ENCODE peak calls at places on chromosomes 12 and 14, in four cellular contexts. One of them, this sample, is unnamed.

GRCh38 chr12:47238665-47239064 is 158.9 kb upstream of the AMIGO2 start:
- DNase-seq in ovary: no peak
- DNase-seq in thyroid gland: no peak
- DNase-seq in A549: no peak
- DNase-seq in this sample: no peak

GRCh38 chr12:2902287-2902880 is 11.7 kb downstream of the TULP3 start:
- DNase-seq in A549: no peak
- DNase-seq in ovary: peak
- DNase-seq in thyroid gland: peak
- DNase-seq in this sample: peak

GRCh38 chr12:122944588-122944987 is 21.7 kb downstream of the ABCB9 start:
- DNase-seq in A549: peak
- DNase-seq in ovary: no peak
- DNase-seq in thyroid gland: no peak
- DNase-seq in this sample: peak

GRCh38 chr12:106380954-106381353 is 23.4 kb downstream of the POLR3B start:
- DNase-seq in thyroid gland: no peak
- DNase-seq in ovary: no peak
- DNase-seq in A549: no peak
- DNase-seq in this sample: no peak

GRCh38 chr12:14883663-14884062 is 2.0 kb downstream of the MGP start:
- DNase-seq in A549: no peak
- DNase-seq in ovary: no peak
- DNase-seq in thyroid gland: no peak
- DNase-seq in this sample: no peak

GRCh38 chr14:58722433-58722832 is 84.7 kb downstream of the DACT1 start:
- DNase-seq in ovary: no peak
- DNase-seq in A549: no peak
- DNase-seq in thyroid gland: no peak
- DNase-seq in this sample: no peak

GRCh38 chr12:48925218-48925871 is at the start of gene FKBP11:
- DNase-seq in thyroid gland: peak
- DNase-seq in ovary: peak
- DNase-seq in A549: peak
- DNase-seq in this sample: peak

GRCh38 chr12:26298785-26299621 is 103.6 kb downstream of the SSPN start:
- DNase-seq in A549: peak
- DNase-seq in ovary: no peak
- DNase-seq in thyroid gland: no peak
- DNase-seq in this sample: no peak

GRCh38 chr12:116150452-116150851 is 127.0 kb downstream of the MED13L start:
- DNase-seq in A549: no peak
- DNase-seq in ovary: no peak
- DNase-seq in thyroid gland: no peak
- DNase-seq in this sample: no peak

GRCh38 chr12:128269108-128269713 is 2.2 kb downstream of the TMEM132C start:
- DNase-seq in A549: no peak
- DNase-seq in ovary: peak
- DNase-seq in thyroid gland: no peak
- DNase-seq in this sample: no peak

GRCh38 chr14:104263671-104264358 is 125.4 kb downstream of the KIF26A start:
- DNase-seq in thyroid gland: no peak
- DNase-seq in A549: no peak
- DNase-seq in ovary: no peak
- DNase-seq in this sample: peak

GRCh38 chr12:115132145-115132544 is 448.2 kb upstream of the TBX3 start:
- DNase-seq in A549: no peak
- DNase-seq in thyroid gland: no peak
- DNase-seq in ovary: no peak
- DNase-seq in this sample: no peak

GRCh38 chr14:92848941-92849340 is 54.8 kb downstream of the GOLGA5 start:
- DNase-seq in A549: no peak
- DNase-seq in thyroid gland: no peak
- DNase-seq in ovary: no peak
- DNase-seq in this sample: no peak

GRCh38 chr14:79011920-79012204 is 841.7 kb downstream of the NRXN3 start:
- DNase-seq in thyroid gland: no peak
- DNase-seq in A549: no peak
- DNase-seq in ovary: no peak
- DNase-seq in this sample: no peak

GRCh38 chr12:27996761-27997160 is 24.2 kb upstream of the PTHLH start:
- DNase-seq in thyroid gland: no peak
- DNase-seq in ovary: no peak
- DNase-seq in A549: no peak
- DNase-seq in this sample: no peak

GRCh38 chr14:22558221-22558913 is 30.7 kb downstream of the DAD1 start:
- DNase-seq in ovary: no peak
- DNase-seq in thyroid gland: no peak
- DNase-seq in A549: no peak
- DNase-seq in this sample: no peak

GRCh38 chr14:61643546-61643945 is 51.8 kb upstream of the HIF1A start:
- DNase-seq in ovary: no peak
- DNase-seq in thyroid gland: no peak
- DNase-seq in A549: no peak
- DNase-seq in this sample: no peak

GRCh38 chr14:85534435-85534834 is 4.5 kb downstream of the FLRT2 start:
- DNase-seq in thyroid gland: peak
- DNase-seq in ovary: peak
- DNase-seq in A549: no peak
- DNase-seq in this sample: no peak

GRCh38 chr12:19771858-19772257 is 332.6 kb downstream of the AEBP2 start:
- DNase-seq in A549: no peak
- DNase-seq in thyroid gland: no peak
- DNase-seq in ovary: no peak
- DNase-seq in this sample: no peak

GRCh38 chr12:122356192-122356635 is 66.3 kb downstream of the CLIP1 start:
- DNase-seq in thyroid gland: peak
- DNase-seq in A549: peak
- DNase-seq in ovary: peak
- DNase-seq in this sample: peak

GRCh38 chr14:77071938-77072388 is 26.1 kb upstream of the CIPC start:
- DNase-seq in thyroid gland: no peak
- DNase-seq in ovary: no peak
- DNase-seq in A549: no peak
- DNase-seq in this sample: no peak

GRCh38 chr12:34604631-34605509 is 582.6 kb downstream of the ALG10 start:
- DNase-seq in A549: no peak
- DNase-seq in thyroid gland: no peak
- DNase-seq in ovary: no peak
- DNase-seq in this sample: no peak

GRCh38 chr12:29024117-29024516 is 125.0 kb upstream of the FAR2 start:
- DNase-seq in ovary: no peak
- DNase-seq in A549: no peak
- DNase-seq in thyroid gland: no peak
- DNase-seq in this sample: no peak

GRCh38 chr12:66902020-66902419 is 223.1 kb upstream of the GRIP1 start:
- DNase-seq in thyroid gland: no peak
- DNase-seq in ovary: no peak
- DNase-seq in A549: no peak
- DNase-seq in this sample: no peak

GRCh38 chr12:120290541-120291312 is 976 bp downstream of the RNU4-2 start:
- DNase-seq in ovary: no peak
- DNase-seq in A549: peak
- DNase-seq in thyroid gland: peak
- DNase-seq in this sample: peak

GRCh38 chr12:5733136-5733755 is 211.8 kb downstream of the ANO2 start:
- DNase-seq in ovary: no peak
- DNase-seq in A549: no peak
- DNase-seq in thyroid gland: no peak
- DNase-seq in this sample: peak

GRCh38 chr14:105092124-105092911 is 27.1 kb upstream of the GPR132 start:
- DNase-seq in ovary: peak
- DNase-seq in thyroid gland: peak
- DNase-seq in A549: peak
- DNase-seq in this sample: peak

GRCh38 chr14:20383032-20383431 is 30.3 kb downstream of the TEP1 start:
- DNase-seq in thyroid gland: no peak
- DNase-seq in A549: no peak
- DNase-seq in ovary: no peak
- DNase-seq in this sample: no peak

GRCh38 chr12:33488036-33488435 is 48.4 kb upstream of the SYT10 start:
- DNase-seq in thyroid gland: no peak
- DNase-seq in ovary: no peak
- DNase-seq in A549: peak
- DNase-seq in this sample: no peak

GRCh38 chr14:85534914-85535313 is 5.0 kb downstream of the FLRT2 start:
- DNase-seq in ovary: no peak
- DNase-seq in A549: no peak
- DNase-seq in thyroid gland: peak
- DNase-seq in this sample: no peak

GRCh38 chr12:32877670-32878459 is 18.7 kb downstream of the PKP2 start:
- DNase-seq in thyroid gland: peak
- DNase-seq in ovary: no peak
- DNase-seq in A549: no peak
- DNase-seq in this sample: peak

GRCh38 chr12:122950276-122950675 is 16.0 kb downstream of the ABCB9 start:
- DNase-seq in ovary: no peak
- DNase-seq in thyroid gland: no peak
- DNase-seq in A549: no peak
- DNase-seq in this sample: no peak

GRCh38 chr12:110249716-110250225 is 31.3 kb upstream of the ATP2A2 start:
- DNase-seq in ovary: no peak
- DNase-seq in A549: peak
- DNase-seq in thyroid gland: peak
- DNase-seq in this sample: peak

GRCh38 chr12:20510811-20511210 is 142.5 kb downstream of the PDE3A start:
- DNase-seq in A549: no peak
- DNase-seq in thyroid gland: no peak
- DNase-seq in ovary: no peak
- DNase-seq in this sample: no peak

GRCh38 chr14:103508521-103508920 is 14.1 kb downstream of the CKB start:
- DNase-seq in ovary: no peak
- DNase-seq in A549: no peak
- DNase-seq in thyroid gland: no peak
- DNase-seq in this sample: no peak

GRCh38 chr12:124884587-124885438 is 21.1 kb upstream of the SCARB1 start:
- DNase-seq in ovary: no peak
- DNase-seq in thyroid gland: peak
- DNase-seq in A549: no peak
- DNase-seq in this sample: peak

GRCh38 chr12:124878795-124879516 is 15.3 kb upstream of the SCARB1 start:
- DNase-seq in ovary: no peak
- DNase-seq in A549: no peak
- DNase-seq in thyroid gland: no peak
- DNase-seq in this sample: no peak

GRCh38 chr12:124883263-124883876 is 19.7 kb upstream of the SCARB1 start:
- DNase-seq in A549: no peak
- DNase-seq in ovary: no peak
- DNase-seq in thyroid gland: no peak
- DNase-seq in this sample: no peak

GRCh38 chr12:124877423-124877822 is 13.8 kb upstream of the SCARB1 start:
- DNase-seq in ovary: no peak
- DNase-seq in A549: no peak
- DNase-seq in thyroid gland: no peak
- DNase-seq in this sample: no peak

DNA sequence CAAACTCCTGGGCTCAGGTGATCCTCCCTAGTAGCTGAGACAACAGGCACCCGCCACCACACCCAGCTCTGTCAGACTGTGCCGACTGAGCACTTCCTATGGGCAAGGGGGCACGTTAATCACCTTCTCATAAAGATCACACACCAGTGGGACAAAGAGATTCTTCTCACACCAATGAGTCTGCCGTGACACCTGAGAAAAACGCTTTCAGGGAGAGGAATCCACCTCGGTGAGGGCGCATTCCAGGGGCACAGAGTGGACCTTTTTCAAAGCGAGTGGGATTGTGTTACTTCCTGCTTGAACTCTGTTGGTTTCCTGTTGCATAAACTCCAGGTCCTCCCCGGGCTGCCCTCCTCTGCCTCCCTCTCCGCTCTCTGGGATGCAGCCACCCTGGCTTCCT is 17.5 kb upstream of the SCARB1 start:
- DNase-seq in A549: no peak
- DNase-seq in ovary: no peak
- DNase-seq in thyroid gland: no peak
- DNase-seq in this sample: no peak
- TF ChIP-seq POLR2A in A549: no peak
- TF ChIP-seq POLR2A in ovary: no peak
- TF ChIP-seq POLR2A in thyroid gland: no peak
- TF ChIP-seq POLR2A in this sample: no peak

GRCh38 chr12:50006266-50006665 is 19.0 kb downstream of the RACGAP1 start:
- DNase-seq in thyroid gland: no peak
- DNase-seq in A549: no peak
- DNase-seq in ovary: no peak
- DNase-seq in this sample: no peak
- H3K4me3 ChIP-seq in thyroid gland: no peak
- H3K4me3 ChIP-seq in A549: no peak
- H3K4me3 ChIP-seq in ovary: no peak
- H3K4me3 ChIP-seq in this sample: no peak

DNA sequence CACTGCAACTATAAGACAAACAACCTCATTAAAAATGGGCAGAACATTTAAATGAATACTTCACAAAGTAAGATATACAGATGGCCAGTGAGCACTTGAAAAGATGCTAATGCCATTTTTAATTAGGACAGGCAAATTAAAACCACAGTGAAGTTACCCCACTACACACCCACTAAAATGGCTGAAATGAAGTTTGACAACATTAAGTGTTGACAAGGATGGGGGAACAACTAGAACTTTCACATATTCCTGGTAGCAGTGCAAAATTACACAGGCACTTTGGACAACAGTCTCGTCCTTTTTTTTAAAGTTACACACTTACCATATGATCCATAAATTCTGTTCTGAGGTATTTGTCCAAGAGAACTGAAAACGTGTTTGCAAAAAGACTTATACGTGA is 278.9 kb upstream of the DIO3 start:
- DNase-seq in ovary: no peak
- DNase-seq in thyroid gland: no peak
- DNase-seq in A549: no peak
- DNase-seq in this sample: no peak
- TF ChIP-seq POLR2A in ovary: no peak
- TF ChIP-seq POLR2A in thyroid gland: no peak
- TF ChIP-seq POLR2A in A549: no peak
- TF ChIP-seq POLR2A in this sample: no peak

GRCh38 chr12:44672042-44672441 is 204.1 kb downstream of the NELL2 start:
- DNase-seq in thyroid gland: no peak
- DNase-seq in A549: no peak
- DNase-seq in ovary: no peak
- DNase-seq in this sample: no peak
- H3K4me3 ChIP-seq in thyroid gland: no peak
- H3K4me3 ChIP-seq in A549: no peak
- H3K4me3 ChIP-seq in ovary: no peak
- H3K4me3 ChIP-seq in this sample: no peak

This sample was measured in stomach.